ENCODE peak calls at places on chromosomes 11 and 22, in four cellular contexts. K is K562, N is SK-N-SH, F is H1. P is an unnamed sample.

GRCh38 chr22:42275970-42276369 is 5.5 kb upstream of the TCF20 start:
- DNase-seq in K (no peak), F (no peak), N (no peak), P (no peak)

GRCh38 chr22:45648320-45649070 is 23.1 kb upstream of the ATXN10 start:
- DNase-seq in K (no peak), F (no peak), N (peak; percentile 9), P (no peak)

GRCh38 chr11:20278727-20279126 is 84.8 kb upstream of the HTATIP2 start:
- DNase-seq in F (no peak), K (no peak), N (no peak), P (no peak)

GRCh38 chr11:66429983-66430602 is 8.6 kb downstream of the MRPL11 start:
- DNase-seq in N (peak; percentile 88), K (peak; percentile 76), F (peak; percentile 29), P (no peak)

GRCh38 chr22:28702891-28703290 is 23.3 kb upstream of the TTC28 start:
- DNase-seq in N (no peak), K (no peak), F (no peak), P (no peak)

GRCh38 chr11:66789097-66789890 is 53.9 kb upstream of the RCE1 start:
- DNase-seq in K (no peak), N (no peak), F (no peak), P (no peak)

GRCh38 chr11:45266693-45267451 is 19.3 kb downstream of the SYT13 start:
- DNase-seq in K (peak; percentile 81), F (no peak), N (no peak), P (no peak)

GRCh38 chr11:108947654-108948570 is 283.0 kb downstream of the DDX10 start:
- DNase-seq in F (no peak), K (no peak), N (no peak), P (no peak)

GRCh38 chr11:10623797-10624761 is 55.6 kb upstream of the LYVE1 start:
- DNase-seq in F (peak; percentile 41), N (peak; percentile 46), K (peak; percentile 63), P (no peak)

GRCh38 chr11:14359573-14360031 is 619 bp upstream of the RRAS2 start:
- DNase-seq in K (no peak), N (no peak), F (no peak), P (no peak)

GRCh38 chr11:35600439-35600838 is 17.8 kb upstream of the FJX1 start:
- DNase-seq in K (no peak), N (no peak), F (no peak), P (no peak)
- TF ChIP-seq NRF1 in K (no peak), N (no peak), F (no peak), P (no peak)

DNA sequence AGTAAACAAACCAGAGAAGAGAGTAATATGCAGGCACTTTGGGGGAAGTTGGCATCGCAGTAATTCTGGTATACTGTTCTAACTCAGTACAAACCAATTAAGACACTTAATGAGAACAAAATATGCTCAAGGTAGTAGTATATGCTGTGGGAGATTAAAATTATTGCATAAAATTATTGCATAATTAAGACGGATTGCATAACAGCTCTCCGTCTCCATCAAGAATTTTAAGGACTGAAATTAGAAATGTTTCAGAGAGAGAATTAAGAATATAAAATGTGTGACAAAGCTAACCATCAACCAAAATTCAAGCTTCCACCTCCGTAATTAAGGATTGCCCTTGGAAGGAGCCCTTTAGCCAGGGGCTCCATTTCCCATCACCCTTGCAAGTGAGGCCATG is 428.5 kb downstream of the ETS1 start:
- DNase-seq in K (no peak), F (no peak), N (no peak), P (no peak)
- TF ChIP-seq RAD21 in K (no peak), F (no peak), N (no peak), P (no peak)

DNA sequence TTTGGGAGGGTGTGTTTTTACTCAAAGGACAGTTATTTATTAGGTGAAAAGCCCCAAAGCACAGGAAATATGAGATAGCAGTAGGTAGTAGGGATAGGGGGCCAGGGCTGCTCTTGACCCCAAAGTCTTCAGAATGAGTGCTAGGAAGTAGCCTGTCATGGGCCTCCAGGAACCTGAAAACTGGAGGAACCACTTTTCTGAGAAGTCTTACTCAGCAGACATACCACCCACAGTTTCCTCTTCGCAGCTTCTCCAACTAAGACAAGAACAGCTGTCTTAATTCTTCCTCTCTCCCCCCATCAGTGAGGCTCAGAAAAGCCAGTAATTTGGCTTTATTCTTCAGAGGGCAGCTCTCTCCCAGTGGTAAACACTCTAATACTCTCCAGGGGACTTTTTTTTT is 84.0 kb upstream of the CTSC start:
- DNase-seq in N (no peak), F (no peak), K (peak; percentile 23), P (peak; percentile 31)
- TF ChIP-seq NRF1 in N (no peak), F (no peak), K (no peak), P (no peak)

GRCh38 chr11:19200410-19201201 is 1.2 kb downstream of the CSRP3 start:
- DNase-seq in N (no peak), F (no peak), K (no peak), P (no peak)
- TF ChIP-seq RAD21 in N (no peak), F (no peak), K (no peak), P (no peak)

GRCh38 chr11:115198301-115198700 is 305.9 kb downstream of the CADM1 start:
- DNase-seq in F (no peak), N (no peak), K (no peak), P (no peak)
- TF ChIP-seq NRF1 in F (no peak), N (no peak), K (no peak), P (no peak)

GRCh38 chr11:3052109-3052479 is 5.1 kb downstream of the CARS1 start:
- DNase-seq in K (no peak), F (no peak), N (peak; percentile 72), P (no peak)
- TF ChIP-seq RAD21 in K (no peak), F (no peak), N (no peak), P (no peak)

P was measured in GM12878.